ENCODE peak calls at places on chromosomes 7 and 10, in four cellular contexts. M is GM23338, V is GM23248, B is SK-N-MC. Z is an unnamed sample.

GRCh38 chr7:107854989-107855388 is 36.0 kb upstream of the DLD start:
- DNase-seq in M (no peak), V (peak), B (no peak), Z (no peak)

GRCh38 chr7:38840736-38841460 is 68.1 kb downstream of the VPS41 start:
- DNase-seq in M (no peak), V (peak), B (no peak), Z (no peak)

GRCh38 chr10:87656431-87657072 is 3.1 kb upstream of the PAPSS2 start:
- DNase-seq in M (peak), V (peak), B (no peak), Z (no peak)

GRCh38 chr10:100826983-100827818 is 81.8 kb downstream of the PAX2 start:
- DNase-seq in M (peak), V (peak), B (no peak), Z (peak)

GRCh38 chr7:81244213-81244612 is 325.4 kb upstream of the SEMA3C start:
- DNase-seq in M (no peak), V (no peak), B (peak), Z (no peak)

GRCh38 chr10:114648368-114648767 is 9.7 kb downstream of the ABLIM1 start:
- DNase-seq in M (no peak), V (peak), B (no peak), Z (no peak)

GRCh38 chr7:156554488-156554887 is 86.1 kb upstream of the RNF32 start:
- DNase-seq in M (no peak), V (no peak), B (no peak), Z (no peak)

GRCh38 chr10:84659027-84659426 is 330.6 kb downstream of the CCSER2 start:
- DNase-seq in M (no peak), V (no peak), B (no peak), Z (no peak)

DNA sequence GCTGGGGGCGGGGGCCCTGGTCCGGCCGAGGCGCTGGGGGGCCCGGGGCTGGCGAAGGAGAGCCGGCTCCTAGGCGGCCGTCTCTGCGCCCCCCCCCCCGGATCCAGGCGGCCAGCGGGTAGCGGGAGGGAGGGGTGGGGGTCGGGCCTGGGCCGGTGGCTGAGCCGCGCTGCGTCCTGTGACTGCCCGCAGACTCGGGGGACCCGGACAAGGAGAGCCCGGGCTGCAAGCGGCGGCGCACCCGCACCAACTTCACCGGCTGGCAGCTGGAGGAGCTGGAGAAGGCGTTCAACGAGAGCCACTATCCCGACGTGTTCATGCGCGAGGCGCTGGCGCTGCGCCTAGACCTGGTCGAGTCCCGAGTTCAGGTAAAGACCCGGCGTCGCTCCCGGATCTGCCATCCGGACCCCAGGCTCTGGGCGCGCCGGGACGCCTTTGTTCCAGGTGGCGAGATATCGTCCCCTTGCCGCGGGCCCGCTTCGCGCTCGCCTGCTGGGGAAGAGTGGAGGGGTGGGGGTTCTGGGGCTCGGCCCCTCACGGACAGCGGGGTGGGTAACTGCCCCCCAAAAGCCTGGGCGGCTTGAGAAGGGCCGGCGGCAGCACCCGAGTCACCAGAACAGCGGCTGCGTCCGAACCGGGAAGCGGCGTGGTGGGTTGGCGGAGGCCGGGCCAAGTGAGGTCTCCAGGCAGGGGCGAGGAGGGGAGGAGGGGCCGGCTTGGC is 816 bp downstream of the UNCX start:
- DNase-seq in M (peak), V (no peak), B (no peak), Z (no peak)
- TF ChIP-seq EZH2 in M (peak), V (no peak), B (no peak), Z (peak)

GRCh38 chr7:27204851-27205322 is 5.0 kb upstream of the HOXA13 start:
- DNase-seq in M (peak), V (peak), B (no peak), Z (no peak)
- TF ChIP-seq EZH2 in M (peak), V (no peak), B (no peak), Z (no peak)

GRCh38 chr7:128697301-128697905 is 25.3 kb downstream of the GARIN1A start:
- DNase-seq in M (peak), V (peak), B (no peak), Z (no peak)
- TF ChIP-seq EZH2 in M (no peak), V (no peak), B (no peak), Z (no peak)

GRCh38 chr10:97771055-97771811 is 566 bp downstream of the SFRP5 start:
- DNase-seq in M (peak), V (peak), B (no peak), Z (peak)
- TF ChIP-seq EZH2 in M (peak), V (no peak), B (no peak), Z (peak)

GRCh38 chr10:46525824-46526681 is 30.4 kb downstream of the GPRIN2 start:
- DNase-seq in M (no peak), V (no peak), B (no peak), Z (no peak)
- TF ChIP-seq EZH2 in M (no peak), V (no peak), B (no peak), Z (no peak)

DNA sequence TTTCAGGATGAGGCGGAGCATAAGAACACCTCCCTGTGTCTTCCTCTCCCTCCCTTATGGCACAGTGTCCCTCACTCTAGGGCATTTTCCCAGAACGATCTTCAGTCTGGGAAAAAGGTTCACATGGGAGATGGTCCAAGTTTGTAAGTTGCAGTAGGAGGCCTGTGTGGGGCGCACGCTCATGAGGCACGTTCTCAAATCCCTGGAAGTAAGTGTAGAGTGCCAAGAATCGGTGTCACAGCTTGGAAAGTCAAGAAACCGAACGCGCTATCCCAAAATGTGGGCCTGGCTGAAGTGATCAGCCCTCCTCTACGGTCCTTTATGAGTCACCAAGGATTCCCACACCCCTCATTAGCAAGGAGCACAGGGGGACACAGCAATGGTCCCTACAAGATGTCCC is 23.9 kb upstream of the SMARCD3 start:
- DNase-seq in M (no peak), V (peak), B (no peak), Z (no peak)
- TF ChIP-seq EZH2 in M (no peak), V (no peak), B (no peak), Z (no peak)

DNA sequence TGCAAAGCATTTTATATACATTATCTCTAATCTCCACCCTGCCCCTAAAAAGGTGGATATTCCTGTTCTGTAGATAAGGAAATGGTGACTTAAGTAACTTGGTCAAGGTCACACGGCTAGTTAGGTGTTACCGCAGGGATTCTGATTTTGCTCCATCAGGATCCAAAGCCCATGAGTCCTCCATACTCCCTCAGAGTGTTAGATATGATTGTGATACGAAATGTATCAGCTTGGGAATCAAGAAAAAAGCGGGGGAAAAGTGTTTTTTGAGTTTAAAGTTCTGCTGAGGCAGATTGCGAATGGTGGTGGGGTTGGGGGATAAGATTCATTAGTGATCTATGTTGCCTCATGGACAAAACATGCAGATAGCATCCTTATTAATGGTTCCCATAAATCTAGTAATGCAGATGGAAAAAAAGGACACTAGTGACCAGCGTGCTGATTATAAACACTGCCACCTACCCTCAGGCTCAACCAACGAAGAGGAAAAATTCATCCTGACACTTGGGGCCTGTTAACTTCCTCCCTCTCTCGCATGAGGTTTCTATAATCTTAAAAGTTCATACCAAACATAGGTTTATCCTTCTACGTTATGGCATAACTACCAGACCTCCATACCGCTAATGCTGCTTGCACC is 2.3 kb downstream of the ICA1 start:
- DNase-seq in M (no peak), V (no peak), B (no peak), Z (no peak)
- TF ChIP-seq EZH2 in M (no peak), V (no peak), B (no peak), Z (no peak)

Z was measured in H1.